ENCODE peak calls at places on chromosomes 3 and 15, in nine cellular contexts. D is Peyer's patch, Z is AG04449, U is breast epithelium, N is lung, H is tibial nerve, K is body of pancreas, L is NB4, Y is IMR-90. R is an unnamed sample.

GRCh38 chr15:43930079-43930478 is 103.3 kb downstream of the WDR76 start:
- DNase-seq in Y (peak), U (no peak), D (no peak), N (no peak), L (no peak), K (no peak), H (no peak), Z (no peak), R (no peak)

GRCh38 chr3:87128006-87128405 is 99.1 kb upstream of the CHMP2B start:
- DNase-seq in H (no peak), K (no peak), N (no peak), Y (no peak), U (no peak), Z (no peak), D (no peak), L (no peak), R (no peak)

GRCh38 chr3:123169492-123169929 is 32.2 kb upstream of the SEC22A start:
- DNase-seq in Z (no peak), D (no peak), L (no peak), K (no peak), H (no peak), N (no peak), Y (peak), U (no peak), R (no peak)

GRCh38 chr15:92451225-92451825 is 57.6 kb downstream of the ST8SIA2 start:
- DNase-seq in L (no peak), D (no peak), Z (peak), N (no peak), K (no peak), Y (peak), U (no peak), H (no peak), R (no peak)

GRCh38 chr3:123753321-123753720 is 130.8 kb downstream of the MYLK start:
- DNase-seq in Z (no peak), K (no peak), D (no peak), L (no peak), H (no peak), N (no peak), Y (no peak), U (no peak), R (no peak)

GRCh38 chr3:43893721-43894120 is 203.0 kb downstream of the ABHD5 start:
- DNase-seq in H (no peak), D (no peak), Y (no peak), N (no peak), U (no peak), L (no peak), K (no peak), Z (no peak), R (no peak)

GRCh38 chr3:47024932-47025331 is 45.5 kb downstream of the NBEAL2 start:
- DNase-seq in D (no peak), U (no peak), Y (peak), Z (no peak), H (no peak), L (no peak), N (no peak), K (no peak), R (no peak)

GRCh38 chr15:39061952-39062464 is 497.4 kb upstream of the RASGRP1 start:
- DNase-seq in Y (no peak), K (no peak), N (no peak), Z (no peak), D (no peak), H (no peak), L (no peak), U (no peak), R (no peak)

GRCh38 chr3:195750797-195751520 is 30.2 kb downstream of the MUC20 start:
- DNase-seq in D (no peak), N (no peak), K (no peak), L (no peak), U (no peak), H (no peak), Z (no peak), Y (no peak), R (no peak)

GRCh38 chr3:176919836-176920760 is 277.2 kb downstream of the TBL1XR1 start:
- DNase-seq in H (no peak), K (peak), Z (peak), L (no peak), Y (peak), U (no peak), D (no peak), N (no peak), R (no peak)

GRCh38 chr3:42898896-42899675 is 6.9 kb upstream of the ZNF662 start:
- DNase-seq in U (no peak), D (no peak), L (no peak), H (no peak), N (no peak), Z (no peak), Y (no peak), K (no peak), R (no peak)

GRCh38 chr15:74179983-74180688 is 6.6 kb downstream of the ISLR start:
- DNase-seq in H (no peak), N (no peak), Y (peak), U (peak), K (no peak), L (no peak), Z (no peak), D (peak), R (no peak)

GRCh38 chr3:82157952-82158351 is 396.5 kb upstream of the GBE1 start:
- DNase-seq in H (no peak), N (no peak), K (no peak), U (no peak), Z (no peak), D (no peak), Y (peak), L (no peak), R (no peak)

GRCh38 chr3:177196473-177197040 is 725 bp downstream of the TBL1XR1 start:
- DNase-seq in D (peak), Y (peak), U (peak), N (no peak), Z (no peak), H (no peak), L (peak), K (peak), R (peak)

GRCh38 chr3:182792901-182793662 is at the start of gene ATP11B:
- DNase-seq in Z (no peak), H (peak), Y (peak), U (peak), K (peak), D (peak), N (peak), L (peak), R (peak)

GRCh38 chr3:69200384-69201068 is 78.1 kb upstream of the LMOD3 start:
- DNase-seq in Y (peak), H (no peak), L (no peak), D (peak), U (peak), N (no peak), Z (no peak), K (peak), R (peak)

GRCh38 chr15:81752149-81752942 is 293.5 kb downstream of the MEX3B start:
- DNase-seq in U (peak), Z (no peak), D (no peak), H (peak), Y (peak), N (peak), K (peak), L (no peak), R (peak)

GRCh38 chr15:33780011-33780768 is 188.1 kb upstream of the CHRM5 start:
- DNase-seq in U (no peak), L (no peak), H (no peak), Z (no peak), D (no peak), K (no peak), Y (no peak), N (no peak), R (no peak)

GRCh38 chr15:38860253-38860652 is 295.6 kb upstream of the RASGRP1 start:
- DNase-seq in L (peak), H (no peak), N (no peak), K (no peak), Y (no peak), D (no peak), U (no peak), Z (no peak), R (no peak)

DNA sequence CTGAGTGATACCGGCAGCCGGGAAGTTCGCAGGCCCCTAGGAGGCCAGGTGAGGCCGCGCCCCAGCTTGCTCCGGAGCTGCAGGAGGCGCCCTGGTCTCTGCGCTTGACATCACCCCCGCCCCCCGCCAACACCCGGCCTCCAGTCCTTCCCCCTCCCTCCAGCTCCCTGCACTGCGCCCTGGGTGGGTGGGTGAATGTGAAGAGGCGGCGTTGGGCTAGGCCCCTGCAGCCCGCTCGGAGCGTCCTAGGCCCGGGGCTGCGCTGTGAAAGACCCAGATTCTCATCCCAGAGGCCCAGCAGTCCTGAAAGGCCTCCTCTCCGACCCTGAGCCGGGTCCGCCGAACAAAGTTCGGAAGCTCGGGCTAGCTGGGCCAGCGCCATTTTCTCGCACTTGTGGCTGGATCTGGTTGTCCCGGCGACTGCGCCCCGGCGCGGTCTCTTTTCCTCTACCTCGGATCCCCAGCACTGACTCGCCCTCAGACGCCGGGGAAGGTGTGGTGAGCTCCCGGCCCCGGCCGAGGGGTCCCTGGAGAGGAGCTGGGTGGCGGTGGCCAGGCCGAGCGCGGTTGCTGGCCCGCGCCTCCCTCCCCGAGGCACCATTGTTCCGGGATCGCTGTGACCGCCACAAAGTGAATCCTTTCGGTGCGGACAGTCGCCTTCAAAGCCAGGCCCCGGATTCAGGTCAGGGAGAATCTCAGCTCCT is 12.9 kb downstream of the ZIC4 start:
- DNase-seq in Y (no peak), K (no peak), H (no peak), N (no peak), D (no peak), Z (no peak), L (no peak), U (no peak), R (no peak)
- TF ChIP-seq CTCF in Y (no peak), K (no peak), H (no peak), N (no peak), D (no peak), Z (peak), L (no peak), U (no peak), R (no peak)

DNA sequence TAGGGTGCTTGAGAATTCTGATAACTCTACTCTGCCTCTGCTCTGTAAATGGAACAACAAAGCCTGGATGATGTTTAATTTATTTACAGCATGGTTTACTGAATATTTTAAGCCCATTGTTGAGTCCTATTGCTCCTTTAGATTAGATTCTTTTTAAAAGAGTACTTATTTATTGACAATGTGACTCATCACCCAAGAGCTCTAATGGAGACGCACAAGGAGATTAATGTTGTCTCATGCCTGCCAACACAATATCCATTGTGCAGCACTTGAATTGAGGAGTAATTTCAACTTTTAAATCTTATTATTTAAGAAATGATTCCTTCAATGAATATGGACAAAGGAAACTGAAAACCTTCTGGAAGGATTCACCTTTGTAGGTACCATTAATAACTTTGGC is 691.4 kb downstream of the ZBBX start:
- DNase-seq in L (no peak), Y (no peak), D (no peak), U (no peak), N (no peak), H (no peak), K (no peak), Z (no peak), R (no peak)
- H3K4me3 ChIP-seq in L (no peak), Y (no peak), D (no peak), U (no peak), N (no peak), H (no peak), K (no peak), Z (no peak), R (no peak)

GRCh38 chr3:129120254-129121004 is 1.2 kb downstream of the RAB43 start:
- DNase-seq in U (peak), N (peak), Z (peak), K (peak), H (peak), Y (peak), D (peak), L (peak), R (peak)
- TF ChIP-seq CTCF in U (peak), N (no peak), Z (peak), K (peak), H (peak), Y (peak), D (peak), L (no peak), R (no peak)

GRCh38 chr15:88624971-88625290 is 3.8 kb downstream of the AEN start:
- DNase-seq in U (no peak), H (no peak), D (no peak), K (no peak), Y (no peak), N (no peak), Z (no peak), L (no peak), R (no peak)

GRCh38 chr15:88623061-88623460 is 1.9 kb downstream of the AEN start:
- DNase-seq in D (no peak), N (no peak), K (no peak), Z (no peak), U (no peak), L (peak), H (no peak), Y (peak), R (no peak)

GRCh38 chr15:88622605-88622975 is 1.4 kb downstream of the AEN start:
- DNase-seq in Z (no peak), H (no peak), D (no peak), U (no peak), K (no peak), L (no peak), Y (no peak), N (no peak), R (peak)

GRCh38 chr15:88623632-88624031 is 2.5 kb downstream of the AEN start:
- DNase-seq in D (no peak), L (no peak), N (no peak), U (no peak), H (no peak), Y (no peak), K (no peak), Z (no peak), R (peak)

DNA sequence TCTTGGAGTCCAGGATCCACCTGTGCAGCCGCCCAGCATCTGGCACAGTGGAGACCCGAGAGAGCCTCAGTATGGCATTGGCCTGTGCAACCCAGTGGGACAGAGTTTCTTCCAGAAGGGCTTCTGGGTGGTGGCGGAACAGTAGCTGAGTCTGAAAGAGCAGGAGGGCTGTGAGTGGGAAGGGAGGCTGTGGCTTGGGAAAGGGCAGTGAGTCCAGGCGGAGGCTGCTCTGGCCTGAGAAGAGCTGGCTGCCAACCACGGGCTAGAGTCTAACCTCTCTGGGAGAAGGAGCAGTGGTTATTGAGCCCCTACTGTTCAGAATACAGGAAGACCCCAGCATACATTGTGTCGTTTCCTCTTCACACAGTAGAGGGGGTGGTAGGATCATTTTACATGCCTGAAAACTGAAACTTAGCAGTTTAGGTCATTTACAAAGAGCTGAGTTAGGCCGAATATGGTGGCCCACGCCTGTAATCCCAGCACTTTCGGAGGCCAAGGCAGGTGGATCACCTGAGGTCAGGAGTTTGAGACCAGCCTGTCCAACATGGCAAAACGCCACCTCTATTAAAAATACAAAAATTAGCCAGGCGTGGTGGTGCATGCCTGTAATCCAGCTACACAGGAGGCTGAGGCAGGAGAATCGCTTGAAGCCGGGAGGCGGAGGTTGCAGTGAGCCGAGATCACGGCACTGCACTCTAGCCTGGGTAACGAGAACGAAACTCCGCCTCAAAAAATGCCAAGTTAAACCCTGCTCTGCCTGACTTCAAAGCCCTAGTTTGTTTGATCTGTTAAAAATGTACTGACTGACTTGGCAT is 3.2 kb downstream of the AEN start:
- DNase-seq in Z (no peak), Y (peak), U (no peak), K (no peak), H (no peak), N (no peak), D (no peak), L (peak), R (no peak)
- H3K4me3 ChIP-seq in Z (peak), Y (no peak), U (peak), K (no peak), H (peak), N (no peak), D (no peak), L (peak), R (no peak)

GRCh38 chr3:144763878-144764454 is 792.3 kb downstream of the DIPK2A start:
- DNase-seq in N (no peak), U (no peak), Y (no peak), Z (no peak), K (no peak), H (no peak), D (no peak), L (peak), R (no peak)

GRCh38 chr3:144756704-144757440 is 785.2 kb downstream of the DIPK2A start:
- DNase-seq in Z (no peak), D (no peak), H (no peak), U (no peak), Y (no peak), L (no peak), K (no peak), N (no peak), R (no peak)

GRCh38 chr3:144762091-144762490 is 790.5 kb downstream of the DIPK2A start:
- DNase-seq in H (no peak), D (no peak), K (no peak), N (no peak), Z (no peak), U (no peak), L (no peak), Y (no peak), R (no peak)

DNA sequence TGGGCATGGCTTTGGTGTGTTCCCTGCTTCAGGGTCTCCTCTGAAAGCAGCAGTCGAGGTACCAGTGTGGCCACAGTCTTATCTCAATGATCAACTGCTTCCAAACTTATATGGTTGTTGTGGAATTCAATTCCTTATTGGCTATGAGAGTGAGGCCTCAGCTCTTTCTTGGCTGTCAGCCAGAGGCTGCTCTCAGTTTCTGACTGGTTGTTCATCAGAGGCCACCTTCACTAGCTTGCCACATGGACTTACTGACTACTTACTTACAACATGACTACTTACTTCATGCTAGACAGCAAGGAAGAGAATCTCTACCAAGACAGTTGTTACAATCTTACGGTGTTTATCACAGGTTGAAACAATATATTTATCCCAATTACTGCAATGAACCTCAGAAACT is 789.2 kb downstream of the DIPK2A start:
- DNase-seq in L (no peak), U (no peak), D (no peak), H (no peak), Z (no peak), Y (no peak), K (peak), N (no peak), R (no peak)
- TF ChIP-seq CTCF in L (no peak), U (no peak), D (no peak), H (no peak), Z (no peak), Y (no peak), K (no peak), N (no peak), R (no peak)

DNA sequence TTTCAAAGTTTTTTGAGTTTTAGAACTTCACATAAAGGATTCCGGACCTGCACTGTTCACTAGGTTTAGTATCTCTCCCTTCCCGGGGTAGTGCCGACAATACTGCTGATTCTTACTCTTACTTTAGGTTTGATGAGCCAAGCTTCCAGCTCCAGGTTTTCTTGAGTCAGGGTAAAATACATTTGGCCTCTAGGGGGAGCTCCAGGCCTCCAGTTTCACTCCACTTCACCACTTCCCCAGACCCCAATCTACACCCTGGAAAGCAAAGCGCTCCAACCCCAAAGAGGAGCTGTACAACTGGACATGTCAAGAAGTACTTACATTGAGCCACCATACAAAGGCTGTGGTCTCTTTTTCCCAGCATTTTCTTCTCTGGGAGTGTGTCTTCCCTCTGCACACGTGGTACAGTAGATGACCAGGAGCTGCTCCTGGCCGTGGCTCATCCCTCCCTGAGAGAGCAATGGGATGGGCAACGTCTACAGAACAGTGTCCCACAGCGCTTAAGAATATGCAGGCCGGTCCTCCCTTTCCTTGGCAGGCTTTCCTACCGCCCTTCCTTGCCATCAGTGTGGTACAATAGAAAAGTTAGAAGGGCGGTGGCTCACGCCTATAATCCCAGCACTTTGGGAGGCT is 93.9 kb upstream of the CCDC80 start:
- DNase-seq in Z (no peak), U (no peak), H (peak), K (peak), L (peak), N (peak), D (no peak), Y (peak), R (no peak)
- H3K4me3 ChIP-seq in Z (no peak), U (no peak), H (no peak), K (no peak), L (no peak), N (no peak), D (no peak), Y (no peak), R (no peak)

R was measured in lower leg skin.